ENCODE peak calls at places on chromosomes 6 and 20, in four cellular contexts. N is neural crest cell, H is fibroblast of mammary gland, E is DMS153. L is an unnamed sample.

GRCh38 chr20:7449269-7449668 is 491.0 kb downstream of the HAO1 start:
- DNase-seq in N (no peak), H (no peak), E (no peak), L (no peak)

GRCh38 chr6:89270951-89271721 is 44.0 kb downstream of the GABRR2 start:
- DNase-seq in N (no peak), H (no peak), E (no peak), L (no peak)

GRCh38 chr6:161813156-161813555 is 539.3 kb upstream of the AGPAT4 start:
- DNase-seq in N (no peak), H (no peak), E (no peak), L (no peak)

GRCh38 chr20:6766433-6766832 is 1.1 kb upstream of the BMP2 start:
- DNase-seq in N (no peak), H (no peak), E (no peak), L (no peak)

GRCh38 chr6:75205776-75206334 is at the start of gene COL12A1:
- DNase-seq in N (peak), H (peak), E (peak), L (peak)

GRCh38 chr20:34806255-34806654 is 19.2 kb downstream of the NCOA6 start:
- DNase-seq in N (no peak), H (no peak), E (no peak), L (no peak)

GRCh38 chr20:37611346-37611745 is 82.5 kb upstream of the CTNNBL1 start:
- DNase-seq in N (no peak), H (no peak), E (no peak), L (no peak)

GRCh38 chr6:54086439-54086838 is 24.8 kb upstream of the MLIP start:
- DNase-seq in N (no peak), H (no peak), E (no peak), L (no peak)

GRCh38 chr20:47576516-47577033 is 74.9 kb downstream of the NCOA3 start:
- DNase-seq in N (no peak), H (peak), E (peak), L (peak)